ENCODE peak calls at places on chromosomes 12 and 14, in eight cellular contexts. One of them, this sample, is unnamed.

GRCh38 chr12:12560587-12561304 is 1.9 kb downstream of the DUSP16 start:
- DNase-seq in neuronal stem cell: peak
- DNase-seq in HepG2: peak
- DNase-seq in HCT116: no peak
- DNase-seq in PC-3: peak
- DNase-seq in DND-41: peak
- DNase-seq in IMR-90: peak
- DNase-seq in colonic mucosa: peak
- DNase-seq in this sample: peak

GRCh38 chr12:130765186-130765659 is 49.1 kb upstream of the RIMBP2 start:
- DNase-seq in neuronal stem cell: no peak
- DNase-seq in HepG2: no peak
- DNase-seq in HCT116: peak
- DNase-seq in PC-3: peak
- DNase-seq in DND-41: no peak
- DNase-seq in IMR-90: peak
- DNase-seq in colonic mucosa: no peak
- DNase-seq in this sample: no peak

GRCh38 chr12:55906056-55906455 is 21.6 kb downstream of the PYM1 start:
- DNase-seq in neuronal stem cell: no peak
- DNase-seq in HepG2: no peak
- DNase-seq in HCT116: no peak
- DNase-seq in PC-3: peak
- DNase-seq in DND-41: no peak
- DNase-seq in IMR-90: peak
- DNase-seq in colonic mucosa: no peak
- DNase-seq in this sample: no peak

GRCh38 chr14:47044841-47045240 is 393.3 kb upstream of the RPL10L start:
- DNase-seq in neuronal stem cell: peak
- DNase-seq in HepG2: no peak
- DNase-seq in HCT116: no peak
- DNase-seq in PC-3: peak
- DNase-seq in DND-41: no peak
- DNase-seq in IMR-90: no peak
- DNase-seq in colonic mucosa: no peak
- DNase-seq in this sample: peak

GRCh38 chr14:22900088-22900799 is 17.2 kb downstream of the REM2 start:
- DNase-seq in neuronal stem cell: peak
- DNase-seq in HepG2: peak
- DNase-seq in HCT116: peak
- DNase-seq in PC-3: peak
- DNase-seq in DND-41: peak
- DNase-seq in IMR-90: peak
- DNase-seq in colonic mucosa: peak
- DNase-seq in this sample: peak

GRCh38 chr12:15693233-15693911 is 95.8 kb downstream of the EPS8 start:
- DNase-seq in neuronal stem cell: no peak
- DNase-seq in HepG2: no peak
- DNase-seq in HCT116: no peak
- DNase-seq in PC-3: peak
- DNase-seq in DND-41: no peak
- DNase-seq in IMR-90: peak
- DNase-seq in colonic mucosa: no peak
- DNase-seq in this sample: no peak

GRCh38 chr14:70649803-70650202 is 8.1 kb downstream of the TTC9 start:
- DNase-seq in neuronal stem cell: no peak
- DNase-seq in HepG2: no peak
- DNase-seq in HCT116: no peak
- DNase-seq in PC-3: no peak
- DNase-seq in DND-41: no peak
- DNase-seq in IMR-90: no peak
- DNase-seq in colonic mucosa: no peak
- DNase-seq in this sample: no peak

GRCh38 chr14:74910556-74910955 is 12.5 kb downstream of the RPS6KL1 start:
- DNase-seq in neuronal stem cell: no peak
- DNase-seq in HepG2: no peak
- DNase-seq in HCT116: no peak
- DNase-seq in PC-3: no peak
- DNase-seq in DND-41: no peak
- DNase-seq in IMR-90: no peak
- DNase-seq in colonic mucosa: peak
- DNase-seq in this sample: no peak

GRCh38 chr14:76716285-76716684 is 45.0 kb upstream of the VASH1 start:
- DNase-seq in neuronal stem cell: no peak
- DNase-seq in HepG2: no peak
- DNase-seq in HCT116: no peak
- DNase-seq in PC-3: no peak
- DNase-seq in DND-41: no peak
- DNase-seq in IMR-90: no peak
- DNase-seq in colonic mucosa: no peak
- DNase-seq in this sample: no peak

GRCh38 chr12:15823360-15824128 is 34.4 kb upstream of the EPS8 start:
- DNase-seq in neuronal stem cell: no peak
- DNase-seq in HepG2: peak
- DNase-seq in HCT116: no peak
- DNase-seq in PC-3: no peak
- DNase-seq in DND-41: no peak
- DNase-seq in IMR-90: no peak
- DNase-seq in colonic mucosa: no peak
- DNase-seq in this sample: peak

GRCh38 chr12:111558107-111558376 is 41.1 kb downstream of the ATXN2 start:
- DNase-seq in neuronal stem cell: no peak
- DNase-seq in HepG2: no peak
- DNase-seq in HCT116: no peak
- DNase-seq in PC-3: no peak
- DNase-seq in DND-41: no peak
- DNase-seq in IMR-90: no peak
- DNase-seq in colonic mucosa: no peak
- DNase-seq in this sample: no peak

GRCh38 chr12:49616533-49617219 is 6.7 kb upstream of the PRPF40B start:
- DNase-seq in neuronal stem cell: no peak
- DNase-seq in HepG2: no peak
- DNase-seq in HCT116: no peak
- DNase-seq in PC-3: no peak
- DNase-seq in DND-41: no peak
- DNase-seq in IMR-90: no peak
- DNase-seq in colonic mucosa: no peak
- DNase-seq in this sample: no peak

GRCh38 chr12:71938728-71939385 is at the start of gene TPH2:
- DNase-seq in neuronal stem cell: peak
- DNase-seq in HepG2: peak
- DNase-seq in HCT116: peak
- DNase-seq in PC-3: peak
- DNase-seq in DND-41: peak
- DNase-seq in IMR-90: peak
- DNase-seq in colonic mucosa: peak
- DNase-seq in this sample: peak

GRCh38 chr14:38202444-38203191 is 5.1 kb upstream of the SSTR1 start:
- DNase-seq in neuronal stem cell: no peak
- DNase-seq in HepG2: no peak
- DNase-seq in HCT116: no peak
- DNase-seq in PC-3: no peak
- DNase-seq in DND-41: no peak
- DNase-seq in IMR-90: no peak
- DNase-seq in colonic mucosa: no peak
- DNase-seq in this sample: no peak

GRCh38 chr12:29104495-29104894 is 44.6 kb upstream of the FAR2 start:
- DNase-seq in neuronal stem cell: no peak
- DNase-seq in HepG2: no peak
- DNase-seq in HCT116: no peak
- DNase-seq in PC-3: no peak
- DNase-seq in DND-41: no peak
- DNase-seq in IMR-90: no peak
- DNase-seq in colonic mucosa: no peak
- DNase-seq in this sample: no peak

GRCh38 chr12:26101833-26102232 is 23.0 kb downstream of the BHLHE41 start:
- DNase-seq in neuronal stem cell: no peak
- DNase-seq in HepG2: no peak
- DNase-seq in HCT116: no peak
- DNase-seq in PC-3: no peak
- DNase-seq in DND-41: no peak
- DNase-seq in IMR-90: no peak
- DNase-seq in colonic mucosa: no peak
- DNase-seq in this sample: no peak
- H3K4me3 ChIP-seq in neuronal stem cell: no peak
- H3K4me3 ChIP-seq in HepG2: no peak
- H3K4me3 ChIP-seq in HCT116: no peak
- H3K4me3 ChIP-seq in PC-3: no peak
- H3K4me3 ChIP-seq in DND-41: no peak
- H3K4me3 ChIP-seq in IMR-90: no peak
- H3K4me3 ChIP-seq in colonic mucosa: no peak
- H3K4me3 ChIP-seq in this sample: no peak

DNA sequence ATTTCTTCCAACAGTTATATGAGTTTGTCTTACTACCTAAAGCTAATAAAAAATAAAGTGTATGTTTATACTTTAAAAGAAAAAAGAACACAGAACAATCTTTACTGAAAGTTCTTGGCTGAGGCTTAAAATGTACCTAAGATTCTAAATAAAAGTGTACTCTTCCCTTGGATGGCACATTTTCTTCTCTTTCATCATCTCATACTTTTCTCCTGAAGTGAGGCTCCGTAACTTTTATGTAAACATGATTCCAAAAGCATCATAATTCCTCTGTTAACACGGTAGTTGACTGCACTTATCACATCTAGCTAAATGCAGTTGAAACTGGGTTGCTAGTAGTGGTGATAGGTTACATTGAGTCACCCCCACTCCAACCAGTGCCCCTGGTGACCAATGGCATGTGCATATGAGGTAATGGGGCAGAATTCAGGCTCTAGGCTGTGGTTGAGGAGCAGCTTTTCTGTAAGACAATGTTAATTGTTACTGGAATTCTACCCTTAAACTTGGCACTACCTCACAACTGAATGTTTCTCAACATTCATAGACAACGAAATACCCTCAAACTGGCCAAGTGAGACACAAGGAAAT is 38.4 kb downstream of the WASHC3 start:
- DNase-seq in neuronal stem cell: no peak
- DNase-seq in HepG2: no peak
- DNase-seq in HCT116: no peak
- DNase-seq in PC-3: no peak
- DNase-seq in DND-41: no peak
- DNase-seq in IMR-90: peak
- DNase-seq in colonic mucosa: no peak
- DNase-seq in this sample: no peak
- H3K27ac ChIP-seq in neuronal stem cell: no peak
- H3K27ac ChIP-seq in HepG2: no peak
- H3K27ac ChIP-seq in HCT116: no peak
- H3K27ac ChIP-seq in PC-3: no peak
- H3K27ac ChIP-seq in DND-41: no peak
- H3K27ac ChIP-seq in IMR-90: peak
- H3K27ac ChIP-seq in colonic mucosa: no peak
- H3K27ac ChIP-seq in this sample: no peak

DNA sequence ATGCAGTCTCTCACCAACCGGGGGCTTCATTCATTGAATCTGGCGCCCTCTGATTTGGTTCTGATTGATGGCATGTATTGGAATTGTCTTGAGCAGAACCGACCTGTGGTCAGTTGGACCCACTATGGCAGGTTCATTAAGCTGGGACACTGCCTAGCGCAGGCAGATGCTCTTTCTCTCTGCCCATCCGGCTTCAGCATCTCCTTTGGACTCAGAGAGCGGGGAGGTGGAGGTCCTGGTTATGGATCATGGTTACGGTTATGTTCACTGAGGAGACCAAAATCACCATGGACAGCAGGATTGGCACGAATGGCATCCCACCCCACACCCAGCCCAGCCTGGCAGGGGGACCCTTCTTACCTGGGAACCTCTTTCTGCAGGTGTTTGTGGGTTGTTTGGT is 16.4 kb upstream of the BCL7A start:
- DNase-seq in neuronal stem cell: no peak
- DNase-seq in HepG2: no peak
- DNase-seq in HCT116: no peak
- DNase-seq in PC-3: no peak
- DNase-seq in DND-41: no peak
- DNase-seq in IMR-90: no peak
- DNase-seq in colonic mucosa: no peak
- DNase-seq in this sample: no peak
- H3K9ac ChIP-seq in neuronal stem cell: no peak
- H3K9ac ChIP-seq in HepG2: no peak
- H3K9ac ChIP-seq in HCT116: no peak
- H3K9ac ChIP-seq in PC-3: no peak
- H3K9ac ChIP-seq in DND-41: peak
- H3K9ac ChIP-seq in IMR-90: no peak
- H3K9ac ChIP-seq in colonic mucosa: no peak
- H3K9ac ChIP-seq in this sample: no peak

GRCh38 chr14:58276208-58276607 is 22.1 kb upstream of the ARID4A start:
- DNase-seq in neuronal stem cell: no peak
- DNase-seq in HepG2: no peak
- DNase-seq in HCT116: no peak
- DNase-seq in PC-3: no peak
- DNase-seq in DND-41: no peak
- DNase-seq in IMR-90: no peak
- DNase-seq in colonic mucosa: no peak
- DNase-seq in this sample: no peak

GRCh38 chr14:58278177-58278576 is 20.2 kb upstream of the ARID4A start:
- DNase-seq in neuronal stem cell: no peak
- DNase-seq in HepG2: no peak
- DNase-seq in HCT116: no peak
- DNase-seq in PC-3: no peak
- DNase-seq in DND-41: no peak
- DNase-seq in IMR-90: no peak
- DNase-seq in colonic mucosa: no peak
- DNase-seq in this sample: no peak

GRCh38 chr14:58270628-58271027 is 26.0 kb downstream of the PSMA3 start:
- DNase-seq in neuronal stem cell: no peak
- DNase-seq in HepG2: no peak
- DNase-seq in HCT116: no peak
- DNase-seq in PC-3: peak
- DNase-seq in DND-41: no peak
- DNase-seq in IMR-90: peak
- DNase-seq in colonic mucosa: no peak
- DNase-seq in this sample: no peak

GRCh38 chr14:58272589-58273372 is 25.6 kb upstream of the ARID4A start:
- DNase-seq in neuronal stem cell: no peak
- DNase-seq in HepG2: peak
- DNase-seq in HCT116: no peak
- DNase-seq in PC-3: peak
- DNase-seq in DND-41: no peak
- DNase-seq in IMR-90: peak
- DNase-seq in colonic mucosa: peak
- DNase-seq in this sample: no peak

GRCh38 chr14:58275527-58276190 is 22.7 kb upstream of the ARID4A start:
- DNase-seq in neuronal stem cell: no peak
- DNase-seq in HepG2: no peak
- DNase-seq in HCT116: no peak
- DNase-seq in PC-3: no peak
- DNase-seq in DND-41: no peak
- DNase-seq in IMR-90: no peak
- DNase-seq in colonic mucosa: no peak
- DNase-seq in this sample: no peak
- H3K4me3 ChIP-seq in neuronal stem cell: no peak
- H3K4me3 ChIP-seq in HepG2: no peak
- H3K4me3 ChIP-seq in HCT116: no peak
- H3K4me3 ChIP-seq in PC-3: no peak
- H3K4me3 ChIP-seq in DND-41: no peak
- H3K4me3 ChIP-seq in IMR-90: no peak
- H3K4me3 ChIP-seq in colonic mucosa: no peak
- H3K4me3 ChIP-seq in this sample: no peak

GRCh38 chr12:4143909-4144308 is 129.7 kb upstream of the CCND2 start:
- DNase-seq in neuronal stem cell: no peak
- DNase-seq in HepG2: peak
- DNase-seq in HCT116: peak
- DNase-seq in PC-3: peak
- DNase-seq in DND-41: no peak
- DNase-seq in IMR-90: no peak
- DNase-seq in colonic mucosa: no peak
- DNase-seq in this sample: no peak
- H3K27ac ChIP-seq in neuronal stem cell: no peak
- H3K27ac ChIP-seq in HepG2: no peak
- H3K27ac ChIP-seq in HCT116: no peak
- H3K27ac ChIP-seq in PC-3: no peak
- H3K27ac ChIP-seq in DND-41: no peak
- H3K27ac ChIP-seq in IMR-90: no peak
- H3K27ac ChIP-seq in colonic mucosa: no peak
- H3K27ac ChIP-seq in this sample: no peak

This sample was measured in neural progenitor cell.